ENCODE peak calls at places on chromosomes 6 and 20, in six cellular contexts. G, Q, T, V, S and W are unnamed samples.
A peak's percentile ranks its signal among the peaks of the same experiment; 100 is the strongest.

GRCh38 chr20:62603021-62603906 is 39.0 kb upstream of the SLCO4A1 start:
- DNase-seq in G (no peak), Q (no peak), S (no peak), V (peak; percentile 44), T (no peak), W (no peak)

GRCh38 chr6:152207915-152208714 is 400.6 kb downstream of the ESR1 start:
- DNase-seq in T (no peak), G (peak; percentile 50), Q (no peak), V (no peak), S (no peak), W (no peak)

GRCh38 chr6:49551126-49551865 is 828 bp downstream of the C6orf141 start:
- DNase-seq in V (peak; percentile 25), S (no peak), G (no peak), Q (no peak), T (no peak), W (no peak)

GRCh38 chr6:143059616-143060353 is 904 bp upstream of the AIG1 start:
- DNase-seq in T (no peak), S (no peak), G (peak; percentile 97), Q (peak; percentile 62), V (peak; percentile 22), W (no peak)

GRCh38 chr6:125019873-125020272 is 57.6 kb downstream of the RNF217 start:
- DNase-seq in T (no peak), Q (no peak), G (no peak), S (no peak), V (no peak), W (no peak)

GRCh38 chr6:72984981-72985665 is 240.2 kb downstream of the KHDC1L start:
- DNase-seq in Q (no peak), V (no peak), T (no peak), G (no peak), S (no peak), W (no peak)

GRCh38 chr20:56278205-56278604 is 29.7 kb downstream of the MC3R start:
- DNase-seq in V (no peak), Q (no peak), T (no peak), G (no peak), S (no peak), W (no peak)

GRCh38 chr20:49583343-49583668 is 15.4 kb upstream of the PTGIS start:
- DNase-seq in T (no peak), Q (no peak), G (no peak), S (no peak), V (no peak), W (no peak)

GRCh38 chr6:112086744-112087135 is 542 bp downstream of the TUBE1 start:
- DNase-seq in Q (peak; percentile 34), T (no peak), V (no peak), G (peak; percentile 52), S (peak; percentile 3), W (no peak)

GRCh38 chr6:139204978-139205377 is 70.1 kb downstream of the HECA start:
- DNase-seq in S (no peak), V (no peak), Q (no peak), T (no peak), G (no peak), W (no peak)

GRCh38 chr6:139201378-139201777 is 66.5 kb downstream of the HECA start:
- DNase-seq in Q (no peak), T (no peak), S (no peak), V (no peak), G (no peak), W (no peak)

DNA sequence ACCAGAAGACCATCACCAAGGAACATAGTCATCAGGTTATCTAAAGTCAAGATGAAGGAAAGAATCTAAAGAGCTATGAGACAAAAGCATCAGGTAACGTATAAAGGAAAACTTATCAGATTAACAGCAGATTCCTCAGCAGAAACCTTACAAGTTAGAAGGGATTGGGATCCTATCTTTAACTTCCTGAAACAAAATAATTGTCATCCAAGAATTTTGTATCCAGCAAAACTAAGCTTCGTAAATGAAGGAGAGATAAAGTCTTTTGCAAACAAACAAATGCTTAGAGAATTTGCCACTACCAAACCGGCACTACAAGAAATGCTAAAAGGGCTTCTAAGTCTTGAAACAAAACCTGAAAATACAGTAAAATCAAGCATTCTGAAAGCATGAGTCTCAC is 71.0 kb downstream of the HECA start:
- DNase-seq in T (no peak), G (no peak), S (no peak), Q (no peak), V (no peak), W (no peak)
- H3K9me3 ChIP-seq in T (no peaks in the 10 kb centered on the region), G (peaks cover 35% of the 10 kb centered on the region), S (peaks cover 3% of the 10 kb centered on the region), Q (no peaks in the 10 kb centered on the region), V (peaks cover 23% of the 10 kb centered on the region), W (peaks cover 13% of the 10 kb centered on the region)

DNA sequence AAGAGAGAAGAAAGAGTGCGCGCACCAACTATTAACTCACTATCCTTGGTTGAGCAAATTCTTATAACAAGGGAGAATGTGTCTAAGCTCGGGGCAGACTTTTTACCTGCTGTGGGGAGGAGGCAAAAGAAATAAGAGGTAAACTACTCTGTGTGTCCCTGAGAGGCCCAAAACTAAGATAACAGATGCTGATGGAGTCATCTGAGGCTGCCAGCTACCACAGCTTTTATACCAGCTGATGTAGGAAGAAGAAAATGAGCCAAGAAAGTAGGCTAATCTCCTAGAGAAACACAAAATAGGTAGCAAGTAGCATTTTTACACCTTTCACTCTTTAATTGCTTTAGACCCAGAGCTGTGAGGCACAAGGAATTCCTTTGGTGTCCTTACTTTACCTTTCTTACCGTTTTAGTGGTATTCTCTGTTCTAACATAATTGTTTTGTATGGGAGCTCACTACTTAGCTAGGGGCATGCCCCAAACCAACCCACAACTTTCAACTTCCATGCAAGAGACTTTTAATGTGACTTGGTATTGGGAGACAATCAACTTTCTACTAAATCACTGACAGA is 27.8 kb upstream of the PIM1 start:
- DNase-seq in S (no peak), T (no peak), G (no peak), Q (no peak), V (no peak), W (no peak)
- H3K4me1 ChIP-seq in S (peaks cover 41% of the 10 kb centered on the region), T (no peaks in the 10 kb centered on the region), G (peaks cover 87% of the 10 kb centered on the region), Q (peaks cover 47% of the 10 kb centered on the region), V (peaks cover 8% of the 10 kb centered on the region), W (no peaks in the 10 kb centered on the region)

DNA sequence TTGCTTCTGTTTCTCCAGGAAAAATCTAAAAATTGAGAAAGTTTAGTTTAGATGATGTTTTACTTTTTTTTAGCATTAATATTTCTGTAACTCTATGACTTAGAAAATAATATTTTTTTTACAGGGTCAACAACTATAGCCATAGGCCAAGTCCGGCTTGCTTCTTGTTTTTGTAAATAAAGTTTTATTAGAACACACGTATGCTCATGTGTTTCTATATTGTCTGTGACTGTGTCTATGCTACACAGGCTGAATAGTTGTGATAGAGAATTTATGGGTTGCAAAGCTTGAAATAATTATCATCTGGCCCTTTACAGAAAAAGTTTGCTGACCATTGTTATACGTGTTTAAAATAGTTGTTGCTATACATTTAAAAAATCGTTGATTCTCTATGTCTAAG is 399.2 kb downstream of the EPM2A start:
- DNase-seq in S (no peak), Q (no peak), G (no peak), V (no peak), T (no peak), W (no peak)
- TF ChIP-seq POLR2A in S (no peak), Q (no peak), G (no peak), V (no peak), T (no peak), W (no peak)

GRCh38 chr6:168711049-168711640 is 270.2 kb downstream of the SMOC2 start:
- DNase-seq in V (no peak), Q (no peak), T (no peak), S (no peak), G (no peak), W (no peak)

GRCh38 chr6:168706471-168707177 is 265.6 kb downstream of the SMOC2 start:
- DNase-seq in G (no peak), S (no peak), V (no peak), Q (no peak), T (no peak), W (no peak)

GRCh38 chr6:168709991-168710390 is 269.0 kb downstream of the SMOC2 start:
- DNase-seq in S (no peak), T (no peak), G (no peak), Q (no peak), V (no peak), W (no peak)

GRCh38 chr6:168709440-168709839 is 268.5 kb downstream of the SMOC2 start:
- DNase-seq in S (no peak), T (no peak), V (no peak), G (no peak), Q (no peak), W (no peak)

GRCh38 chr6:168709034-168709433 is 268.1 kb downstream of the SMOC2 start:
- DNase-seq in V (no peak), G (no peak), S (no peak), Q (no peak), T (no peak), W (no peak)
- H3K9me3 ChIP-seq in V (no peaks in the 10 kb centered on the region), G (no peaks in the 10 kb centered on the region), S (no peaks in the 10 kb centered on the region), Q (no peaks in the 10 kb centered on the region), T (no peaks in the 10 kb centered on the region), W (no peaks in the 10 kb centered on the region)

GRCh38 chr20:1866834-1867233 is 28.4 kb upstream of the SIRPA start:
- DNase-seq in S (no peak), G (peak; percentile 53), T (no peak), Q (no peak), V (no peak), W (no peak)
- H3K4me1 ChIP-seq in S (peaks cover 19% of the 10 kb centered on the region), G (peaks cover 29% of the 10 kb centered on the region), T (no peaks in the 10 kb centered on the region), Q (peaks cover 25% of the 10 kb centered on the region), V (no peaks in the 10 kb centered on the region), W (no peaks in the 10 kb centered on the region)

GRCh38 chr6:81768150-81768942 is 15.9 kb upstream of the TENT5A start:
- DNase-seq in V (no peak), S (no peak), G (peak; percentile 37), T (no peak), Q (no peak), W (no peak)

GRCh38 chr6:81763968-81764367 is 11.5 kb upstream of the TENT5A start:
- DNase-seq in G (peak; percentile 50), Q (no peak), S (no peak), T (no peak), V (no peak), W (no peak)

GRCh38 chr6:81769834-81770233 is 17.4 kb upstream of the TENT5A start:
- DNase-seq in G (no peak), T (no peak), Q (no peak), S (no peak), V (no peak), W (no peak)

GRCh38 chr6:81767163-81768000 is 14.9 kb upstream of the TENT5A start:
- DNase-seq in V (peak; percentile 33), T (no peak), S (no peak), Q (no peak), G (peak; percentile 42), W (no peak)

GRCh38 chr6:81766482-81767069 is 14.1 kb upstream of the TENT5A start:
- DNase-seq in V (no peak), Q (no peak), S (no peak), G (peak; percentile 78), T (no peak), W (no peak)
- TF ChIP-seq POLR2A in V (no peak), Q (no peak), S (no peak), G (no peak), T (no peak), W (no peak)

DNA sequence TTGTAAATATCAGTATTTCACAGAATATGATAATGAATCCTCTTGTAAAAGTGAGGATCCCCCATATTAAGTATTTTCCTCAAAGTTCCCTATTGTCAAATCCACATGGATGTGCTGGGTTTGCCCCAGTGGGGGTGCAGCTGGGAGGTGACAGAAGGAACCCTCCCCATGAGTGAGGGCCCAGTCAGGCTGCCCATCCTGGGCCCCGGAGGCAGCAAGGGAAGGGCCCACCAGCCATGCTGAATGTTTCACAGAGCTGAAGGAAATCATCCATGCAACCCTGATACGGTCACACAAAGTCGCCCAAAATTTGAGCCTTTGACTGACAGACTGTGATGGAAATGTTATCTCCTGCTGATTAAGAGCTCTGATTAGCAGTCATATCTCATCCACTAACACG is 39.7 kb downstream of the FRMD1 start:
- DNase-seq in Q (no peak), G (no peak), V (no peak), T (no peak), S (no peak), W (no peak)
- H3K9me3 ChIP-seq in Q (no peaks in the 10 kb centered on the region), G (no peaks in the 10 kb centered on the region), V (peaks cover 17% of the 10 kb centered on the region), T (peaks cover 5% of the 10 kb centered on the region), S (no peaks in the 10 kb centered on the region), W (peaks cover 22% of the 10 kb centered on the region)